ENCODE peak calls at places on chromosomes 16 and 17, in four cellular contexts. N, M, L and X are unnamed samples.

GRCh38 chr17:28472871-28473497 is 460 bp upstream of the SLC13A2 start:
- DNase-seq in L (no peak), M (no peak), N (no peak), X (no peak)

GRCh38 chr16:8621572-8622314 is at the start of gene METTL22:
- DNase-seq in M (peak; percentile 65), N (peak; percentile 80), L (peak; percentile 85), X (peak; percentile 46)

GRCh38 chr17:43085489-43085888 is 39.7 kb downstream of the BRCA1 start:
- DNase-seq in L (no peak), M (no peak), N (peak; percentile 39), X (no peak)

GRCh38 chr17:28743243-28744103 is at the start of gene TRAF4:
- DNase-seq in M (no peak), N (peak; percentile 84), L (peak; percentile 67), X (no peak)

GRCh38 chr17:2386400-2387085 is 14.3 kb downstream of the MNT start:
- DNase-seq in L (no peak), M (no peak), N (no peak), X (no peak)

GRCh38 chr16:626174-626765 is 4.5 kb upstream of the WFIKKN1 start:
- DNase-seq in L (peak; percentile 30), N (no peak), M (no peak), X (no peak)

GRCh38 chr16:27822529-27823437 is 240.7 kb downstream of the GSG1L start:
- DNase-seq in L (no peak), N (no peak), M (no peak), X (no peak)

GRCh38 chr17:36534881-36535668 is at the start of gene PIGW:
- DNase-seq in L (peak; percentile 78), M (peak; percentile 87), N (peak; percentile 85), X (peak; percentile 53)

GRCh38 chr17:74742153-74742515 is 5.1 kb downstream of the RAB37 start:
- DNase-seq in M (no peak), N (peak; percentile 31), L (no peak), X (no peak)

GRCh38 chr17:18921912-18922451 is 30.0 kb upstream of the SLC5A10 start:
- DNase-seq in N (peak; percentile 68), M (no peak), L (no peak), X (no peak)

GRCh38 chr16:48347980-48348379 is 37.2 kb downstream of the SIAH1 start:
- DNase-seq in L (no peak), M (no peak), N (no peak), X (no peak)

GRCh38 chr16:16143038-16143763 is 80.1 kb downstream of the ABCC6 start:
- DNase-seq in N (no peak), M (no peak), L (no peak), X (no peak)

GRCh38 chr17:57391857-57392256 is 135.5 kb downstream of the MSI2 start:
- DNase-seq in M (no peak), L (no peak), N (no peak), X (no peak)

GRCh38 chr17:3843935-3844516 is 2.0 kb downstream of the NCBP3 start:
- DNase-seq in M (no peak), L (no peak), N (no peak), X (no peak)

GRCh38 chr16:68992521-68992920 is 112.9 kb upstream of the HAS3 start:
- DNase-seq in M (no peak), N (peak; percentile 86), L (no peak), X (no peak)

GRCh38 chr17:28469376-28469775 is 4.1 kb upstream of the SLC13A2 start:
- DNase-seq in L (no peak), N (no peak), M (no peak), X (no peak)

GRCh38 chr17:2822358-2822757 is 26.1 kb downstream of the RAP1GAP2 start:
- DNase-seq in L (no peak), M (no peak), N (no peak), X (no peak)

GRCh38 chr17:50534222-50534978 is 1.9 kb downstream of the EPN3 start:
- DNase-seq in L (no peak), N (no peak), M (no peak), X (no peak)

GRCh38 chr16:56300901-56301351 is 109.6 kb downstream of the GNAO1 start:
- DNase-seq in M (no peak), L (no peak), N (peak; percentile 17), X (no peak)

GRCh38 chr17:39636587-39636926 is 387 bp upstream of the STARD3 start:
- DNase-seq in L (no peak), M (no peak), N (no peak), X (no peak)

GRCh38 chr17:60560860-60561257 is 34.8 kb upstream of the APPBP2 start:
- DNase-seq in L (no peak), M (no peak), N (no peak), X (no peak)

GRCh38 chr17:77165577-77165976 is 24.8 kb downstream of the SEC14L1 start:
- DNase-seq in M (no peak), N (no peak), L (no peak), X (no peak)

GRCh38 chr16:85061566-85061965 is 34.0 kb downstream of the KIAA0513 start:
- DNase-seq in L (no peak), M (no peak), N (no peak), X (no peak)

GRCh38 chr17:49952912-49953497 is 16.0 kb upstream of the DLX4 start:
- DNase-seq in L (no peak), M (no peak), N (no peak), X (no peak)

GRCh38 chr16:10556240-10556639 is 24.2 kb downstream of the EMP2 start:
- DNase-seq in L (no peak), M (no peak), N (no peak), X (no peak)

GRCh38 chr17:57553991-57554825 is 190.9 kb downstream of the CCDC182 start:
- DNase-seq in N (peak; percentile 43), M (no peak), L (no peak), X (no peak)

GRCh38 chr16:55944377-55944802 is 69.2 kb upstream of the CES5A start:
- DNase-seq in L (peak; percentile 47), M (peak; percentile 38), N (peak; percentile 55), X (no peak)

GRCh38 chr17:69325518-69326301 is 1.2 kb downstream of the ABCA5 start:
- DNase-seq in L (no peak), M (no peak), N (no peak), X (no peak)

GRCh38 chr16:75559564-75560372 is 3.7 kb upstream of the TMEM231 start:
- DNase-seq in M (no peak), L (no peak), N (peak; percentile 62), X (no peak)

GRCh38 chr16:6317924-6318323 is 1014.7 kb upstream of the RBFOX1 start:
- DNase-seq in L (no peak), M (peak; percentile 19), N (no peak), X (no peak)

DNA sequence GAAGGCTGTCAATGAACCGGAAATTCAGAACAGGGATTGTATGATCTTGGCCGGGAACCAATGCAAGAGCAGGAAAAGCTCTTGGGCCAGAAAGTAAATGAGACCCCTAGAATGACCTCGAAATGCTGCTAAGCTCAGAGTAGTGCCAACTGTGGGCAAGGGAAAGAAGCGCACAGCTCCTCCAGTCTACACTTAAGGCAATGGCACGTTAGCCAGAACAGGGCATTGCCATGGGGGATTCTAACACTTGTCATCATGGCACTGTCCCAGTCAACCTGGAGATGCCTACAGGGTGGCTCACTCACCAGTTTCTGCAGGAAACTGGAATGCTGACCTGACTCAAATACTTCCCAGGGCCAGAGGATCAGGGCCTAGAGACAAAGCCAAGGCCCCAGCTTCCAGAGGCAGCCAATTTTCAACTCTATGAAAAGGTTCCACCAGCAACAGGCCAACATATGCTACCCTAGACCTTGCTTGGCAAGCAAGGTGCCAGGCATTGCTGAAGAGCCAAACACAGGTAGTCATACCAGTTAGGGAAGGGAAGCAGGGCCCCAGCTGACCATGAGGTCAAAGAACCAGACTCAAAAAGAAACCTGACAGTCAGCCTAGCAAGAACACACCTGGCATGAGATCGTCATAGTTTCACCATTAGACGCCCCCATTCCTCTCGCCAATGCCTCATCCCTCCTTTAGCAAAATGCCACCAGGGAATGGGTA is 34.9 kb downstream of the ARHGAP17 start:
- DNase-seq in M (no peak), L (no peak), N (no peak), X (no peak)
- H3K4me1 ChIP-seq in M (peaks cover 4% of the 10 kb centered on the region), L (peaks cover 12% of the 10 kb centered on the region), N (peaks cover 30% of the 10 kb centered on the region), X (peaks cover 87% of the 10 kb centered on the region)

DNA sequence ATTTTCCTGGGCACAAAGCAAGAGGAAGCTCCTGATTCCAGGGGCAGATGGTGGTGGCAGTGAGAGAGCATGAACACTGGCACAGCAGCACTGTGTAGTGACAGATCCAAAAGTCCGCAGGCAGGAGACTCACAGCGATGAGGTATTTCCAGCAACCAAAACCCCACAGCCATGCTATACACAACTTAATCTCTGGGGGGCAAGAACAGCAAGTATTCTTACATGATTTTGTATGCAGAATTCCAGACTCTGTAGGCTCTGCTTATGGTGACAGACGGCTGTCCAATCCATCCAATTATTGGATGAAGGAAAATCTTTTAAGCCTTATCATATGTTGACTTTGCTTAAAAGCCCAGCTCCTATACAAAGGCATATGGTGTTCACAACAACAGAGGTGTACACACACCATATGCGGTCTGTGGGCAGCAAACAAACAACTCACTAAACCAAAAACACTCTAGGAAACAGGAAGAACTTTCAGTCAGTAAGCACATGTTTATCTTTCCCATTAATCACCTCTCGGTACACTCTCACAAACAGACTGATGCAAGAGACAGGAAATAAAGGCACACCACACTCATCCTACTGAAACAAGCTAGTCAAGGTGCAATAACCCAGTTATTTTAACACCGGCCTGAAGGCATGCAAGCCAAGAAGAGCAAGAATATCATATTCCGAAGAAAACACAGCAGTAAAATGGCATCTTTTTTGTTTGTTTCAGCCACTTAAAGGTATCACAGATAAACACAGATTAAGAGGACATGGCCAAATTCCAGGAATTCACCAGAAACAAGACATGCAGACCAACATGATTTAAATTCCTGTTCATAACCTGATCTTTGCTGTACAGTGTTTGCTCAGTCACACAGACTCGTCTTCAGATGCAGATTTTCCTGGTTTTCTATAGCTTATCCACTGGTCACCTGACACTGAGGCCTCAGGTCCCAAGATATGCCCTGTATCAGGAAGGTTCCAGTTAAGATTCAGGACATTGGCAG is 47.8 kb downstream of the ERN1 start:
- DNase-seq in L (no peak), M (no peak), N (peak; percentile 82), X (no peak)
- TF ChIP-seq CTCF in L (no peak), M (no peak), N (no peak), X (no peak)

GRCh38 chr16:67540756-67541155 is 12.1 kb downstream of the RIPOR1 start:
- DNase-seq in L (no peak), M (no peak), N (no peak), X (no peak)
- TF ChIP-seq POLR2A in L (no peak), M (no peak), N (no peak), X (no peak)

GRCh38 chr16:81547194-81547918 is 102.7 kb downstream of the CMIP start:
- DNase-seq in M (no peak), L (no peak), N (no peak), X (no peak)
- H3K4me1 ChIP-seq in M (peaks cover 4% of the 10 kb centered on the region), L (no peaks in the 10 kb centered on the region), N (peaks cover 36% of the 10 kb centered on the region), X (peaks cover 13% of the 10 kb centered on the region)

DNA sequence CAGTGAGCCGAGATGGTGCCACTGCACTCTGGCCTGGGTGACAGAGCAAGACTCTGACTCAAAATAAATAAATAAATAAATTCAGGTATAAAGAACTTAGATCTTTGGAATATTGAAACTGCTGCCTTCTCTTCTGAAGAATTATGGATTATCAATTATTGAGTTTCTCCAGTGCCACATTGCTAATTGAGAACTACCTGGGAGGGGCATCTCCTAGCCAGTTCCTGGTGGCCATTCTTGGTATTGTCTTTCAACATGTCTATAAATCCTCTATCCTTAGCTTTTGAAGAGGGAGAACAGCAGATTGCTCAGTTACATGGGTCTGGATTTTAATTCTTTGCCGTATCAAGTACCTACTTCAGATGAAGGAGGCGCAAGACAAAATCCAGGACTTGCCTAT is 29.2 kb downstream of the CALCOCO2 start:
- DNase-seq in N (no peak), L (no peak), M (no peak), X (no peak)
- TF ChIP-seq CTCF in N (peak; percentile 15), L (no peak), M (peak; percentile 15), X (no peak)